ENCODE peak calls at places on chromosomes 16 and 17, in five cellular contexts. One of them, this sample, is unnamed.

GRCh38 chr17:43701318-43701743 is 39.6 kb upstream of the MEOX1 start:
- DNase-seq in CD8-positive, alpha-beta T cell: peak; percentile 15
- DNase-seq in adrenal gland: no peak
- DNase-seq in caudate nucleus: no peak
- DNase-seq in mesendoderm: no peak
- DNase-seq in this sample: no peak

GRCh38 chr17:77281024-77281903 is 140.5 kb downstream of the SEC14L1 start:
- DNase-seq in CD8-positive, alpha-beta T cell: peak; percentile 47
- DNase-seq in adrenal gland: peak; percentile 55
- DNase-seq in caudate nucleus: peak; percentile 39
- DNase-seq in mesendoderm: peak; percentile 72
- DNase-seq in this sample: no peak

GRCh38 chr16:63890072-63890471 is 1231.8 kb downstream of the CDH11 start:
- DNase-seq in CD8-positive, alpha-beta T cell: no peak
- DNase-seq in adrenal gland: peak; percentile 25
- DNase-seq in caudate nucleus: no peak
- DNase-seq in mesendoderm: no peak
- DNase-seq in this sample: peak; percentile 58

GRCh38 chr17:78130439-78131101 is at the start of gene TMC8:
- DNase-seq in CD8-positive, alpha-beta T cell: peak; percentile 77
- DNase-seq in adrenal gland: no peak
- DNase-seq in caudate nucleus: no peak
- DNase-seq in mesendoderm: peak; percentile 57
- DNase-seq in this sample: no peak

GRCh38 chr17:61058066-61058465 is 341.6 kb upstream of the TBX2 start:
- DNase-seq in CD8-positive, alpha-beta T cell: no peak
- DNase-seq in adrenal gland: no peak
- DNase-seq in caudate nucleus: no peak
- DNase-seq in mesendoderm: no peak
- DNase-seq in this sample: no peak

GRCh38 chr16:86222965-86223551 is 287.3 kb upstream of the FOXF1 start:
- DNase-seq in CD8-positive, alpha-beta T cell: no peak
- DNase-seq in adrenal gland: no peak
- DNase-seq in caudate nucleus: no peak
- DNase-seq in mesendoderm: no peak
- DNase-seq in this sample: no peak

GRCh38 chr16:16857603-16858283 is 478.8 kb downstream of the NPIPA7 start:
- DNase-seq in CD8-positive, alpha-beta T cell: no peak
- DNase-seq in adrenal gland: no peak
- DNase-seq in caudate nucleus: peak; percentile 9
- DNase-seq in mesendoderm: peak; percentile 91
- DNase-seq in this sample: peak; percentile 28

GRCh38 chr16:68355447-68356248 is 44.8 kb downstream of the PRMT7 start:
- DNase-seq in CD8-positive, alpha-beta T cell: no peak
- DNase-seq in adrenal gland: no peak
- DNase-seq in caudate nucleus: no peak
- DNase-seq in mesendoderm: no peak
- DNase-seq in this sample: no peak

GRCh38 chr16:73202176-73202729 is 154.3 kb upstream of the ZFHX3 start:
- DNase-seq in CD8-positive, alpha-beta T cell: no peak
- DNase-seq in adrenal gland: no peak
- DNase-seq in caudate nucleus: no peak
- DNase-seq in mesendoderm: no peak
- DNase-seq in this sample: no peak

GRCh38 chr17:15651583-15652110 is 32.1 kb upstream of the FBXW10B start:
- DNase-seq in CD8-positive, alpha-beta T cell: no peak
- DNase-seq in adrenal gland: peak; percentile 99
- DNase-seq in caudate nucleus: peak; percentile 27
- DNase-seq in mesendoderm: peak; percentile 85
- DNase-seq in this sample: peak; percentile 98

GRCh38 chr16:54588026-54588425 is 301.4 kb upstream of the IRX3 start:
- DNase-seq in CD8-positive, alpha-beta T cell: no peak
- DNase-seq in adrenal gland: no peak
- DNase-seq in caudate nucleus: no peak
- DNase-seq in mesendoderm: no peak
- DNase-seq in this sample: no peak

GRCh38 chr17:83194761-83195329 is 115.4 kb downstream of the METRNL start:
- DNase-seq in CD8-positive, alpha-beta T cell: no peak
- DNase-seq in adrenal gland: peak; percentile 5
- DNase-seq in caudate nucleus: no peak
- DNase-seq in mesendoderm: no peak
- DNase-seq in this sample: no peak

GRCh38 chr16:73054732-73055481 is 7.0 kb upstream of the ZFHX3 start:
- DNase-seq in CD8-positive, alpha-beta T cell: no peak
- DNase-seq in adrenal gland: no peak
- DNase-seq in caudate nucleus: no peak
- DNase-seq in mesendoderm: peak; percentile 51
- DNase-seq in this sample: peak; percentile 86

GRCh38 chr17:79018045-79018695 is 5.8 kb upstream of the C1QTNF1 start:
- DNase-seq in CD8-positive, alpha-beta T cell: no peak
- DNase-seq in adrenal gland: peak; percentile 7
- DNase-seq in caudate nucleus: no peak
- DNase-seq in mesendoderm: no peak
- DNase-seq in this sample: no peak

GRCh38 chr16:7397901-7398300 is 65.3 kb downstream of the RBFOX1 start:
- DNase-seq in CD8-positive, alpha-beta T cell: no peak
- DNase-seq in adrenal gland: no peak
- DNase-seq in caudate nucleus: no peak
- DNase-seq in mesendoderm: peak; percentile 82
- DNase-seq in this sample: no peak

GRCh38 chr17:14745122-14745521 is 444.2 kb downstream of the HS3ST3B1 start:
- DNase-seq in CD8-positive, alpha-beta T cell: no peak
- DNase-seq in adrenal gland: no peak
- DNase-seq in caudate nucleus: no peak
- DNase-seq in mesendoderm: no peak
- DNase-seq in this sample: peak; percentile 74

GRCh38 chr16:48321307-48322036 is 63.7 kb downstream of the SIAH1 start:
- DNase-seq in CD8-positive, alpha-beta T cell: no peak
- DNase-seq in adrenal gland: no peak
- DNase-seq in caudate nucleus: no peak
- DNase-seq in mesendoderm: no peak
- DNase-seq in this sample: peak; percentile 4

GRCh38 chr16:27728691-27729090 is 178.7 kb downstream of the KATNIP start:
- DNase-seq in CD8-positive, alpha-beta T cell: no peak
- DNase-seq in adrenal gland: no peak
- DNase-seq in caudate nucleus: peak; percentile 33
- DNase-seq in mesendoderm: no peak
- DNase-seq in this sample: peak; percentile 39

GRCh38 chr16:66193543-66194229 is 172.8 kb upstream of the CDH5 start:
- DNase-seq in CD8-positive, alpha-beta T cell: no peak
- DNase-seq in adrenal gland: no peak
- DNase-seq in caudate nucleus: no peak
- DNase-seq in mesendoderm: no peak
- DNase-seq in this sample: no peak

DNA sequence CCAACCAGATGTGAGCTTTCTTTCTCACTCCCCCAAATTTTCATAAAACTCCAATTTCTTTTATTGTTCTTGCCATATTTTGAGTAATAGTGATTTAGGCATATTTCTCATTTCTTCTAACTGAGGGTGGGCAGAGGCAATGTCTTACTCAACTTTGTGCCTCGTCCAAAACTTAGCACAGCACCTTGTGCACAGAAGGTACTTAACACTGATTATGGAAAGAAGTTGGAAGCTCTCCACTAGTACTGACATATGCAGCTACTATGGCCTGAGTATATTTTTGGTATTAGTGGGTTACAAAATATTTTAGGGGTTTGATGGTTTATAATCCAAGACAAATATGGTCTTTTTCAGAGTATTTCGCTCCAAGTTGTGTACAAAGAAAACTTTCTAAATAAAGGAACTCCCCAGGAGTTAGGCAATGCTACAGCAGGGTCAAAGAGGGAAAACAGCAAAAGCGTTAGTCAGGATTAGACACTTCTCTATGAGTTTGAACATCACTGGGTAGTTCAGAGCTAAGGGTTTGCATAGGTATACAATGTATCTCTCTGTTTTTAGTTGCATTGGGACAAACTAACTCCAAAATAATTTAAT is 34.9 kb downstream of the FAM20A start:
- DNase-seq in CD8-positive, alpha-beta T cell: no peak
- DNase-seq in adrenal gland: no peak
- DNase-seq in caudate nucleus: no peak
- DNase-seq in mesendoderm: no peak
- DNase-seq in this sample: no peak
- H3K27ac ChIP-seq in CD8-positive, alpha-beta T cell: no peak overlapping the region
- H3K27ac ChIP-seq in adrenal gland: no peak overlapping the region
- H3K27ac ChIP-seq in caudate nucleus: no peak overlapping the region
- H3K27ac ChIP-seq in mesendoderm: no peak overlapping the region
- H3K27ac ChIP-seq in this sample: no peak overlapping the region

DNA sequence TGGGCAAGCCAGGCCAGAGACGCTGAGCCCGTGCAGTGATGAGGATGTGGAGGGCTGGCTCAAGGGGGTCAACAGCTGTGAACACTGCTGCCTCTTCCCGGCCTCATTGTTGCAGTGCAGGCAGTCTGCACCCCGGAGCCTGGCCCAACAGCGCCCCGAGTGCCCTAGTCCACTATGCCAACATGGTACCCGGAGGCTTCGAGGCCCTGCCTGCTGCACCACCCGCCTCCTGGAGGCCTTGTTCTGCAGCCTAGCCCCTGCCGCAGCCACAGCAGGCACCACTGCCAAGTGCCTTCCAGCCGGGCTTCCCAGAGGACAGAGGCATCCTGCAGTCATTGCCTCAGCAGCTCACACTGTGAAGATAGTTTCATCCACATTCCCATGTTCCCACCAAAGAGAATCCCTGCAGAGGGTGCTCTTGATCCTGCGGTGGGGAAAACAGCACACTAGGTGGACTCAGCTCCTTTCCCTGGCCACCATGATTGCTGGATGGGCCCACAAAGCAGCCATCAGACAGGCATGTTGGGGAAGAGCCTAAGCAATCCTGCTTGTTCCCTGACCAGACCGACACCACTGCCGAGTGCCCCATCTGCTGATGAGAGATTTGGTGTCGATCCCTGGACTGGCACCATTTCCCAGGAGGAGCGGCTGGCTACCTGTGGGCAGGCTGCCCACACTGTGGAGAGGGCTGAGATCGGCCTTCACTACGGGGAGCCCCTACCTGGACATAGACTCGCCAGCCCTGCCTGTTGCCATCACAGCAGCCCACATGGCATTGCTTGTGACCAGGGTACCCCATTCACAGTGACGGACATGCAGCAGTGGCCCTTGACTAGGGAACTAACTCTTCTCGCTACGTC is 44.9 kb downstream of the USP22 start:
- DNase-seq in CD8-positive, alpha-beta T cell: no peak
- DNase-seq in adrenal gland: peak; percentile 10
- DNase-seq in caudate nucleus: no peak
- DNase-seq in mesendoderm: peak; percentile 65
- DNase-seq in this sample: no peak
- H3K27ac ChIP-seq in CD8-positive, alpha-beta T cell: no peak overlapping the region
- H3K27ac ChIP-seq in adrenal gland: no peak overlapping the region
- H3K27ac ChIP-seq in caudate nucleus: peak overlapping the region; percentile 61
- H3K27ac ChIP-seq in mesendoderm: no peak overlapping the region
- H3K27ac ChIP-seq in this sample: no peak overlapping the region

DNA sequence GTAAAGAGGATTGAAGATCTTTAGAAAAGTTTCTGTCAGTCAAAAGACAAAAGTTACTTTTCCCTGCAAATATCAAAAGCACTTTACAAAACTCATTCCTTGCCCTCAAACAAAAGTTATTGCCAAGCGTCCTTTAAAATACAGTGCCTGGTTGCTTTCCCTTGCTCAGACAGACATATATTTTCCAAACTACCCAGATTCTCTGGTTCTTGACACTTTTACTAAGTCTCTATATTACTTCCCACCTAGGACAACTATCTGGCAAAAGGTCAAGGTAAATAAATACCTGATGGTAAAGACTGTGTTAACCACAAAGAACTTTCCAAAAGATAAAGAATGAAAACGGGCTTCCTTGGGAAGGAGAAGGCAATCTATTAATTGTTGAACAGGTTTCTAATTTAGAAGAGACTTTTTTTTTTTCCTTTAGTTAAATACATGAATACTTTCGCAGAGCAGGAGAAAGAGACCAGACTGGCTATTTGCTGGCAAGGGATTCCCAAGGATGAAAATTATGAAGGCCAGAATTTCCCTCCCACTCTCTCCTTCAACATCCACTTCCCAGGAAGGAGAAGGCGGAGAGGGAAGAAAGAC is 1.8 kb downstream of the HS3ST3A1 start:
- DNase-seq in CD8-positive, alpha-beta T cell: no peak
- DNase-seq in adrenal gland: no peak
- DNase-seq in caudate nucleus: no peak
- DNase-seq in mesendoderm: no peak
- DNase-seq in this sample: no peak
- H3K27ac ChIP-seq in CD8-positive, alpha-beta T cell: no peak overlapping the region
- H3K27ac ChIP-seq in adrenal gland: no peak overlapping the region
- H3K27ac ChIP-seq in caudate nucleus: no peak overlapping the region
- H3K27ac ChIP-seq in mesendoderm: no peak overlapping the region
- H3K27ac ChIP-seq in this sample: no peak overlapping the region

DNA sequence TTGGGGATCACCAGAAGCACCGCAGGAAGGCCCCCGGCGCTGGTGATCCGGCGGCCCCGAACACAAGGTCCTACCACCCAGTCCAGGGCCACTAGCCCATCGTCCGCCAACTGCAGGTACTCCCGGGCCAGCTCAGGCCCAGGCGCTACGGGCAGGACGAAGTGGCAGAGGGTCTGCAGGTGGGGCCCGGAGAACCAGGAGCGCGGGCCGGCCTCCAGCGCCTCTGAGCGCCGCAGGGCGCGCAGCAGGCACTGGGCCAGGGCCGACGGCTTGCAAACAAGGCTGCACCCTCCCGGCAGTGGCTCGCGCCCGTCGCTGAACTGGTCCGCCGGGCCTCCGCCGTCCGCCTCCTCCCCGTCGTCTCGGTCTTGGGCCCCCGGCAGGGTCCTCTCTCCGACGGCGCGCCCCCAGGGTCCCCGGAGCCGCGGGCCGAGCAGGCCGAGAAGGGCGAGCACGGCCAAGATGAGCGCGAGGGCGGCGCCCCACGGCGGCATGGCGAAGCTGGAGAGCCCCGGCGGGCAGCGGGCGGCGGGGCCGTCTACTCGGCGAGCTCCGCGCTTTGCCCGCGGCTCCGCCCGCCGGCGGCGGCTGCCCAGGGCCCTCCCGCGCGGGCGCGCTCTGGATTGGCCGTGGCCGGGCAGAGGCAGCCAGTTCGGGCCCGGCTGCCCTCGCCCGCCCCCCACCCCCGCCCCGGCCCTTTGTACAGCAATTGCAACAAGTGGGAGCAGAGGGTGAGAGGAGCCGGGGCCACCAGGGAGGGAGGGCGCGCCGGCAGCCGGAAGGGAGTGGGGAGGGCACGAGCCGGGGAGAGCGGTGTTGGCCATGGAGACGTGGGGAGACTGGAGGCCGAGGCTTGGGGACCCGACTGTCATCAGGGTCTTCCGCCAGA is at the start of gene ABHD15:
- DNase-seq in CD8-positive, alpha-beta T cell: peak; percentile 40
- DNase-seq in adrenal gland: peak; percentile 64
- DNase-seq in caudate nucleus: peak; percentile 48
- DNase-seq in mesendoderm: peak; percentile 47
- DNase-seq in this sample: peak; percentile 42
- H3K27ac ChIP-seq in CD8-positive, alpha-beta T cell: peak within 1 kb of the TSS; percentile 53
- H3K27ac ChIP-seq in adrenal gland: peak within 1 kb of the TSS; percentile 62
- H3K27ac ChIP-seq in caudate nucleus: peak within 1 kb of the TSS; percentile 85
- H3K27ac ChIP-seq in mesendoderm: no peak within 1 kb of the TSS
- H3K27ac ChIP-seq in this sample: no peak within 1 kb of the TSS

GRCh38 chr17:3979276-3979583 is 15.0 kb upstream of the ATP2A3 start:
- DNase-seq in CD8-positive, alpha-beta T cell: no peak
- DNase-seq in adrenal gland: no peak
- DNase-seq in caudate nucleus: no peak
- DNase-seq in mesendoderm: peak; percentile 30
- DNase-seq in this sample: no peak
- H3K27ac ChIP-seq in CD8-positive, alpha-beta T cell: no peak overlapping the region
- H3K27ac ChIP-seq in adrenal gland: no peak overlapping the region
- H3K27ac ChIP-seq in caudate nucleus: no peak overlapping the region
- H3K27ac ChIP-seq in mesendoderm: no peak overlapping the region
- H3K27ac ChIP-seq in this sample: no peak overlapping the region

This sample was measured in foreskin keratinocyte.